ENCODE peak calls at places on chromosomes 2 and 18, in ten cellular contexts. G is fibroblast of pulmonary artery; E is activated CD8-positive, alpha-beta T cell treated with anti-CD3 and anti-CD28 coated beads for 36 hours; X is HFFc6; L is tibial nerve; U is ovary; H is cardiac fibroblast; T is AG10803; P is H9; O is AG09309. R is an unnamed sample.

GRCh38 chr2:172834881-172835280 is 99.2 kb downstream of the RAPGEF4 start:
- DNase-seq in U (no peak), P (no peak), X (no peak), L (no peak), E (no peak), H (no peak), G (no peak), O (no peak), T (no peak), R (no peak)

GRCh38 chr2:62704654-62705006 is 883 bp upstream of the EHBP1 start:
- DNase-seq in L (no peak), E (no peak), H (no peak), U (no peak), X (no peak), G (no peak), P (no peak), T (no peak), O (no peak), R (no peak)

GRCh38 chr18:44342167-44342566 is 338.5 kb upstream of the SETBP1 start:
- DNase-seq in U (no peak), E (no peak), T (no peak), H (no peak), L (no peak), X (no peak), G (no peak), P (no peak), O (no peak), R (no peak)

GRCh38 chr2:28582152-28582551 is 86.3 kb downstream of the PLB1 start:
- DNase-seq in G (no peak), H (no peak), U (no peak), L (no peak), T (no peak), E (no peak), O (no peak), X (no peak), P (no peak), R (no peak)

GRCh38 chr18:77539860-77540259 is 290.2 kb downstream of the GALR1 start:
- DNase-seq in H (no peak), O (no peak), T (no peak), L (no peak), P (no peak), E (no peak), X (no peak), U (no peak), G (no peak), R (no peak)

GRCh38 chr2:100742884-100743283 is 77.1 kb upstream of the NPAS2 start:
- DNase-seq in T (peak; percentile 96), X (peak; percentile 91), H (peak; percentile 92), G (peak; percentile 97), P (no peak), E (no peak), L (no peak), U (no peak), O (peak; percentile 88), R (no peak)

GRCh38 chr2:66929632-66930385 is 467.3 kb upstream of the ETAA1 start:
- DNase-seq in G (peak; percentile 84), L (no peak), U (peak; percentile 93), O (peak; percentile 20), E (no peak), H (peak; percentile 83), X (peak; percentile 66), P (no peak), T (peak; percentile 82), R (no peak)

GRCh38 chr2:112959109-112959591 is 18.7 kb upstream of the IL36G start:
- DNase-seq in O (no peak), X (no peak), G (peak; percentile 16), E (no peak), L (no peak), H (no peak), U (no peak), P (peak; percentile 53), T (no peak), R (no peak)

GRCh38 chr18:2847341-2848144 is 737 bp downstream of the EMILIN2 start:
- DNase-seq in H (peak; percentile 50), P (peak; percentile 56), T (peak; percentile 51), O (no peak), L (no peak), U (peak; percentile 73), G (peak; percentile 35), X (no peak), E (peak; percentile 58), R (no peak)

GRCh38 chr2:237614151-237614720 is 13.2 kb upstream of the LRRFIP1 start:
- DNase-seq in X (no peak), P (peak; percentile 88), L (no peak), O (no peak), H (peak; percentile 73), T (no peak), G (peak; percentile 77), U (no peak), E (peak; percentile 51), R (no peak)

GRCh38 chr2:10257036-10257435 is 45.7 kb upstream of the HPCAL1 start:
- DNase-seq in P (no peak), L (no peak), H (no peak), U (peak; percentile 13), O (no peak), G (no peak), E (no peak), X (no peak), T (no peak), R (no peak)

GRCh38 chr2:10255189-10256030 is 47.3 kb upstream of the HPCAL1 start:
- DNase-seq in O (no peak), T (no peak), H (no peak), U (no peak), E (no peak), G (no peak), X (no peak), L (no peak), P (no peak), R (no peak)

GRCh38 chr2:10257500-10258147 is 45.1 kb upstream of the HPCAL1 start:
- DNase-seq in E (no peak), G (no peak), L (no peak), X (no peak), O (no peak), U (peak; percentile 2), H (no peak), P (no peak), T (no peak), R (no peak)

GRCh38 chr2:10256031-10256524 is 46.6 kb upstream of the HPCAL1 start:
- DNase-seq in O (no peak), G (no peak), U (no peak), P (no peak), E (no peak), H (no peak), T (no peak), X (no peak), L (no peak), R (no peak)

DNA sequence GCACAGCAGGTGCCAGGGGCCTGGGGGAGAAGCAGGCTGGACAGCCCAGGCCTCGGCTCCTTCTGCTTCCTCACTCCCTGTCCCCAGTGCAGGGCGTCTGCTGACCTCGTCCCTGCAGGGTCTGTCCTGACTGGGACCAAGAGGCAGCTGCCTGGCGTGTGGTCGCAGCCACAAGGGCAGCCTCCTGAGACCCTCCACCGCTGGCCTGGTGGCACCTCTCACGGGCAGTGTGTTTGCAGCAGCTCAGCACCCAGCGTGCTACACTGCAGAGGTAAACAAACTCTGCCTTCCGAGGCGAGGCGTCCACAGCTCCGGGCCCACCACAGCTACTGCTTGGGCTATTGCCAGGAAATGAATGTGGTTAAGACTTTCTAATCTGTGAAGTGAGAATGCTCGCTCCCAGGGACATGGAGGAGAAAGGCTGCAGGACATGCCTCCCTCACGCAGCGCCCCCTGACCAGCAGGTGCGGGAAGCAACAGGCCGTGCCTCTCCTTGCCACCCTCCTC is 46.1 kb upstream of the HPCAL1 start:
- DNase-seq in U (peak; percentile 10), X (no peak), O (no peak), G (no peak), H (no peak), T (no peak), P (no peak), L (no peak), E (no peak), R (no peak)
- TF ChIP-seq CTCF in U (no peak), X (no peak), O (no peak), G (no peak), H (no peak), T (no peak), P (no peak), L (no peak), E (no peak), R (no peak)

DNA sequence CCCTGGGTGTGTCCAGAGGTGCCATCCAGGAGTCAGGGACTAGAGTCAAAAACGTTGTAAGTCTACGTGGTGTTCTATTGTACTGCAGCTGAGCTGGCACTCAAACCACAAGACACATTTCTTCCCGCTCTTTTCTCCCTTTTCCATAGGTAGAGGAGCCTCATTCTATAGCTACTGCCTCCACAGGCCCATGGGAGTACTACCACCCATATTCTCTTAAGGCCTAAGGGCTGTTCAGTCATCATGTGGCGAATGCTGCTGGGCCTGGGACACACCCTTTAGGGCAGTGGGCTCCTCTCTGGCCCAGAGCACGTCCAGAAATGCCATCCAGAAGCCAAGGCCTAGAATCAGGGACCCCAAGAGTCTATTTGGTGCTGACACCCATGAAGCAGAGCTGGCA is 1271.7 kb downstream of the CNTNAP5 start:
- DNase-seq in P (no peak), U (no peak), H (no peak), O (no peak), X (no peak), E (no peak), G (no peak), T (no peak), L (no peak), R (no peak)
- TF ChIP-seq CTCF in P (peak; percentile 36), U (no peak), H (no peak), O (no peak), X (no peak), E (no peak), G (no peak), T (no peak), L (no peak), R (peak; percentile 26)

GRCh38 chr2:241641631-241642030 is 4.1 kb downstream of the ATG4B start:
- DNase-seq in U (no peak), H (no peak), X (no peak), E (no peak), L (no peak), P (no peak), T (no peak), O (no peak), G (no peak), R (no peak)
- TF ChIP-seq CTCF in U (no peak), H (no peak), X (no peak), E (no peak), L (no peak), P (no peak), T (no peak), O (no peak), G (no peak), R (no peak)

GRCh38 chr18:22368066-22368465 is 49.6 kb downstream of the CTAGE1 start:
- DNase-seq in P (no peak), U (no peak), X (no peak), O (no peak), E (no peak), H (no peak), T (no peak), G (no peak), L (no peak), R (no peak)

DNA sequence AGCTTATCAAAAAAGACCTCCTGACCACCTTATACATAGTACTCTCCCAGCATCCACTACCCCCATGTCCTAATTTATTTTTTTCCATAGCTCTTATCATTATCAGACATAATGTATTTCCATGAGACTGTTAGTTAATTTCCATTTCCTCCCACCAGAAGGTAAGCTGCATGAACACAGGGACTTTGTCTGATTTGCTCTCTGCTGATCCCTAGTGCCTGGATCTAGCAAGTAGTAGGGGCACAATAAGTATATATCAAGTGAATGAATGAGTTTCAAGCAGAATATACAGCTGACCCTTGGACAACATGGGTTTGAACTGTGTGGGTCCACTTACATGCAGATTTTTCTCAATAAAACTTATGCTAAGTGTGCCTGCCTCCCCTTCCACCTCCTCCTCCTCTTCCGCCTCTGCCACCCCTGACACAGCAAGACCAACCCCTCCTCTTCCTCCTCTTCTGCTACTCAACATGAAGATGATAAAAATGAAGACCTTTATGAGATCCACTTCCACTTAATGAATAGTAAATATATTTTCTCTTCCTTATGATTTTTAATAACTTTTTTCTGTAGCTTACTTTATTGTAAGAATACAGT is 53.8 kb downstream of the CTAGE1 start:
- DNase-seq in H (peak; percentile 62), L (no peak), O (no peak), P (no peak), E (no peak), G (peak; percentile 62), T (peak; percentile 30), U (no peak), X (no peak), R (no peak)
- TF ChIP-seq CTCF in H (peak; percentile 42), L (no peak), O (peak; percentile 41), P (peak; percentile 40), E (no peak), G (peak; percentile 52), T (peak; percentile 44), U (no peak), X (no peak), R (no peak)

R was measured in type B pancreatic cell.